ENCODE peak calls at places on chromosomes 11 and 22, in four cellular contexts. W is HCT116, R is K562, O is SK-N-SH. H is an unnamed sample.

GRCh38 chr22:27747396-27748256 is 53.9 kb downstream of the MN1 start:
- DNase-seq in O (no peak), W (no peak), R (peak; percentile 46), H (no peak)

GRCh38 chr11:75894036-75894585 is 79.1 kb downstream of the UVRAG start:
- DNase-seq in O (no peak), W (no peak), R (no peak), H (no peak)

GRCh38 chr11:87739766-87740165 is 435.5 kb downstream of the RAB38 start:
- DNase-seq in W (no peak), O (no peak), R (no peak), H (no peak)

GRCh38 chr11:91773090-91773489 is 451.5 kb upstream of the FAT3 start:
- DNase-seq in R (peak; percentile 38), O (no peak), W (no peak), H (no peak)

GRCh38 chr11:299951-300735 is 817 bp upstream of the IFITM5 start:
- DNase-seq in O (peak; percentile 66), W (no peak), R (peak; percentile 59), H (no peak)

GRCh38 chr11:115916596-115916995 is 412.4 kb upstream of the CADM1 start:
- DNase-seq in R (no peak), O (no peak), W (no peak), H (no peak)

GRCh38 chr11:117392979-117393378 is 65.3 kb downstream of the CEP164 start:
- DNase-seq in O (no peak), R (no peak), W (no peak), H (no peak)

GRCh38 chr11:62044639-62045121 is 77.2 kb upstream of the FTH1 start:
- DNase-seq in O (no peak), R (no peak), W (peak; percentile 74), H (no peak)

GRCh38 chr11:109123811-109124787 is 297.9 kb upstream of the C11orf87 start:
- DNase-seq in R (no peak), O (no peak), W (no peak), H (no peak)

GRCh38 chr11:629237-629583 is 2.2 kb upstream of the SCT start:
- DNase-seq in R (no peak), W (no peak), O (no peak), H (no peak)

GRCh38 chr11:2588809-2589537 is 110.8 kb downstream of the KCNQ1OT1 start:
- DNase-seq in R (no peak), W (no peak), O (peak; percentile 10), H (no peak)

GRCh38 chr11:83680351-83680750 is 394.2 kb upstream of the CCDC90B start:
- DNase-seq in W (no peak), R (no peak), O (peak; percentile 2), H (no peak)

GRCh38 chr22:35544189-35544588 is 3.6 kb downstream of the RASD2 start:
- DNase-seq in R (no peak), W (no peak), O (no peak), H (no peak)

GRCh38 chr11:36818410-36818809 is 220.4 kb upstream of the RAG2 start:
- DNase-seq in W (peak; percentile 6), O (peak; percentile 19), R (peak; percentile 13), H (no peak)

GRCh38 chr22:50490531-50491308 is 4.1 kb downstream of the MIOX start:
- DNase-seq in R (no peak), W (no peak), O (no peak), H (no peak)

GRCh38 chr22:22684605-22685561 is 40.5 kb downstream of the GGTLC2 start:
- DNase-seq in W (no peak), O (no peak), R (peak; percentile 86), H (no peak)

GRCh38 chr11:4863893-4864292 is 14.9 kb upstream of the OR51S1 start:
- DNase-seq in R (no peak), W (no peak), O (no peak), H (no peak)

GRCh38 chr11:117482881-117483280 is 155.2 kb downstream of the CEP164 start:
- DNase-seq in W (no peak), O (no peak), R (no peak), H (no peak)

GRCh38 chr11:112961751-112962747 is 829 bp downstream of the NCAM1 start:
- DNase-seq in W (no peak), O (peak; percentile 73), R (no peak), H (no peak)

GRCh38 chr22:20066617-20067383 is 13.2 kb upstream of the DGCR8 start:
- DNase-seq in W (no peak), O (no peak), R (no peak), H (no peak)

GRCh38 chr11:36222755-36223635 is 66.2 kb downstream of the COMMD9 start:
- DNase-seq in R (no peak), O (no peak), W (no peak), H (no peak)

GRCh38 chr11:70263363-70263762 is 7.1 kb upstream of the PPFIA1 start:
- DNase-seq in W (no peak), O (no peak), R (no peak), H (no peak)

GRCh38 chr11:57343825-57344224 is 5.7 kb downstream of the P2RX3 start:
- DNase-seq in O (no peak), R (no peak), W (no peak), H (no peak)

GRCh38 chr11:4606231-4607015 is 1.6 kb downstream of the TRIM68 start:
- DNase-seq in O (no peak), W (no peak), R (no peak), H (no peak)

GRCh38 chr11:17578958-17579357 is 31.9 kb downstream of the OTOG start:
- DNase-seq in W (no peak), R (no peak), O (no peak), H (no peak)

GRCh38 chr22:27489265-27489675 is 312.3 kb downstream of the MN1 start:
- DNase-seq in W (no peak), O (peak; percentile 54), R (no peak), H (no peak)

GRCh38 chr11:22276535-22276934 is 61.6 kb upstream of the SLC17A6 start:
- DNase-seq in R (no peak), W (no peak), O (no peak), H (no peak)

GRCh38 chr11:123654566-123655081 is at the start of gene SCN3B:
- DNase-seq in O (peak; percentile 99), R (peak; percentile 75), W (no peak), H (peak; percentile 10)

GRCh38 chr11:130580372-130580771 is 131.9 kb downstream of the ADAMTS15 start:
- DNase-seq in O (no peak), W (peak; percentile 21), R (no peak), H (no peak)

GRCh38 chr22:41603873-41604332 is 14.3 kb upstream of the PMM1 start:
- DNase-seq in O (no peak), W (no peak), R (peak; percentile 89), H (no peak)

GRCh38 chr22:49761836-49762235 is 65.8 kb downstream of the BRD1 start:
- DNase-seq in O (no peak), R (no peak), W (no peak), H (no peak)

GRCh38 chr22:19291218-19291579 is 320 bp downstream of the CLTCL1 start:
- DNase-seq in O (peak; percentile 76), R (peak; percentile 77), W (no peak), H (no peak)

DNA sequence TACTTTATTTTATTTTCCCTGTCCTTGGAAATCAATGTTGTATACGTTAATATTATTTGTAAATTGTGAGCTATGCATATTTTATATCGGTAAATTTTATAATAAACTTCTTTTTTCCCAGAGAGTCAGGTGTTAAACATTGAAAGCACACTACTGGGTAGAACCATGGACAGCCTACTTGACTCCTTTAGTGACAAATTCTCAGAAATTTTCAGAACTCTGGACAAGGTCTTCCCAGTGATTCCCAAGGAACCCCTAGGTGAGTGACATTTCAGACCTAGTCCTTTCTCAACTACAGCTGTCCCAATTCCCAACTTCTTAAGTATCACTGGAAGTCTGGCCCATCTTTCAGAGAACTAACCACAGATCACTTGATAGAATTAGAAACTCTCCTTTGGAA is 107.2 kb downstream of the RCN1 start:
- DNase-seq in O (no peak), R (no peak), W (no peak), H (no peak)
- TF ChIP-seq REST in O (peak; percentile 90), R (no peak), W (peak; percentile 41), H (peak; percentile 51)

GRCh38 chr11:34653851-34654490 is 33.1 kb downstream of the EHF start:
- DNase-seq in R (peak; percentile 66), W (peak; percentile 93), O (no peak), H (peak; percentile 82)
- TF ChIP-seq SIN3A in R (no peak), W (peak; percentile 66), O (no peak), H (no peak)

GRCh38 chr11:131923309-131923708 is 552.9 kb downstream of the NTM start:
- DNase-seq in W (no peak), O (no peak), R (no peak), H (no peak)

GRCh38 chr11:131924446-131925240 is 554.2 kb downstream of the NTM start:
- DNase-seq in O (no peak), R (no peak), W (no peak), H (no peak)

GRCh38 chr11:131928992-131929391 is 558.6 kb downstream of the NTM start:
- DNase-seq in O (no peak), R (no peak), W (no peak), H (no peak)

GRCh38 chr11:131924001-131924400 is 553.6 kb downstream of the NTM start:
- DNase-seq in W (no peak), O (no peak), R (no peak), H (no peak)

DNA sequence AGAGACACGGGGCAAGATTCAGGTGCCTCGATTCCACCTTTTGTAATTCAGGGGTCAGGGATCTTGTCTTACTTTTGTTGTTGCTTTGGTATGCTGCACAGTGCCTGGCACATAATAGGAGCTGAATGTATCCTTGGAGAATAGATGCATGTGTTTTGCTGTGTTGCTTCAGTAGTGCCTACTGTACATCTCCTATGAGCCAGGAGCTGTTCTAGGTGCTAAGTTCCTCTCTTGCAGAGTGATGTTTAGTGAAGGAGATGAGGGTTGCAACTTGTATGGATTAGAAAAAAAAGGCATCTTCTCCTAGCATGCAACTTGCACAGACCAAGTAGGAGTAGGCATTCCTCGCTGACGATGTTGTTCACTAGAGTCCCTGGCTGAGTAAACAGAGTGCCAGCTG is 555.4 kb downstream of the NTM start:
- DNase-seq in O (no peak), W (no peak), R (no peak), H (no peak)
- TF ChIP-seq REST in O (peak; percentile 83), W (no peak), R (no peak), H (no peak)

GRCh38 chr22:45104313-45104712 is 59.4 kb upstream of the NUP50 start:
- DNase-seq in W (no peak), O (no peak), R (no peak), H (no peak)

GRCh38 chr22:45101828-45102227 is 61.9 kb upstream of the NUP50 start:
- DNase-seq in O (peak; percentile 69), R (peak; percentile 57), W (no peak), H (no peak)

GRCh38 chr22:45102896-45103420 is 60.8 kb upstream of the NUP50 start:
- DNase-seq in O (no peak), R (no peak), W (no peak), H (no peak)

GRCh38 chr22:45105281-45105700 is 58.4 kb upstream of the NUP50 start:
- DNase-seq in R (no peak), W (no peak), O (no peak), H (peak; percentile 55)

DNA sequence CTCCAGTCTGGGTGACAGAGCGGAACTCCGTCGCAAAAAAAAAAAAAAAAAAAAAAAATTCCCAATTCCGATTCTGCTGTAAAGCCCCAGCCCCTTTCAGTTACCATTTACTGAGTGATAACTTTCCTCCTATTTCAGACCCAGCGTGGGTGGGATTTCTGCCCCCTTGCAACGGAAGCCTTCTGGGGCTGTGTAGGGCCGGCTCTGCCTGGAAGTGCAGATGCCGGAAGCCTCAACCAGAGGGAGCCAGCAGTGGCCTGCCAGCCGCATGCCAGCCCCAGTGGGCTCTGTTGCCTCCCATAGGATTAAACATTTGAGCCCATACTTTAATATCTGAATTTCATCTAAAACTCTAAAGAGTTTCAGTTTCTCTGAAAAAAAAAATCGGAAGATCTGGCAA is 60.0 kb upstream of the NUP50 start:
- DNase-seq in O (no peak), W (no peak), R (no peak), H (no peak)
- TF ChIP-seq SIN3A in O (no peak), W (no peak), R (no peak), H (no peak)

H was measured in Panc1.